ENCODE peak calls at places on chromosomes 4 and X, in five cellular contexts. T is A549, P is SK-N-SH, X is K562, S is GM12878. O is an unnamed sample.

GRCh38 chr4:109730294-109731051 is 603 bp upstream of the PLA2G12A start:
- DNase-seq in T (peak), P (peak), X (peak), S (peak), O (peak)

GRCh38 chrX:85992811-85993229 is 54.5 kb downstream of the CHM start:
- DNase-seq in T (no peak), P (no peak), X (peak), S (no peak), O (peak)

GRCh38 chr4:3783691-3784306 is 17.6 kb downstream of the ADRA2C start:
- DNase-seq in T (peak), P (no peak), X (peak), S (no peak), O (no peak)

GRCh38 chr4:1535926-1536578 is 129.8 kb upstream of the NKX1-1 start:
- DNase-seq in T (no peak), P (no peak), X (no peak), S (no peak), O (no peak)

GRCh38 chr4:74065115-74065642 is 26.7 kb upstream of the CXCL3 start:
- DNase-seq in T (no peak), P (no peak), X (peak), S (no peak), O (no peak)

GRCh38 chr4:94976371-94977011 is 218.7 kb downstream of the BMPR1B start:
- DNase-seq in T (peak), P (no peak), X (no peak), S (no peak), O (peak)

GRCh38 chr4:123673971-123674370 is 277.4 kb downstream of the SPRY1 start:
- DNase-seq in T (no peak), P (no peak), X (no peak), S (no peak), O (peak)

GRCh38 chrX:129636175-129636681 is 18.5 kb downstream of the APLN start:
- DNase-seq in T (no peak), P (no peak), X (peak), S (no peak), O (no peak)

GRCh38 chr4:176949022-176949421 is 156.3 kb upstream of the VEGFC start:
- DNase-seq in T (no peak), P (no peak), X (no peak), S (no peak), O (peak)

GRCh38 chr4:185640809-185641675 is 105.7 kb upstream of the PDLIM3 start:
- DNase-seq in T (peak), P (peak), X (peak), S (peak), O (peak)

GRCh38 chrX:125132274-125132673 is 187.4 kb upstream of the TEX13C start:
- DNase-seq in T (peak), P (peak), X (peak), S (no peak), O (peak)

GRCh38 chr4:168028970-168029610 is 63.2 kb upstream of the ANXA10 start:
- DNase-seq in T (no peak), P (no peak), X (no peak), S (no peak), O (peak)

GRCh38 chrX:41561045-41561444 is 113.9 kb downstream of the NYX start:
- DNase-seq in T (peak), P (no peak), X (peak), S (peak), O (peak)

GRCh38 chr4:10582059-10582686 is 102.4 kb downstream of the CLNK start:
- DNase-seq in T (peak), P (peak), X (peak), S (no peak), O (peak)

GRCh38 chr4:44931720-44932119 is 205.4 kb upstream of the GNPDA2 start:
- DNase-seq in T (no peak), P (no peak), X (no peak), S (no peak), O (no peak)

GRCh38 chr4:107896158-107896645 is 35.1 kb upstream of the CYP2U1 start:
- DNase-seq in T (peak), P (no peak), X (no peak), S (no peak), O (peak)

GRCh38 chrX:112759512-112759911 is 79.8 kb upstream of the LHFPL1 start:
- DNase-seq in T (no peak), P (no peak), X (no peak), S (no peak), O (no peak)

GRCh38 chr4:136927172-136927571 is 605.1 kb downstream of the PCDH18 start:
- DNase-seq in T (peak), P (no peak), X (no peak), S (no peak), O (peak)

GRCh38 chr4:128427832-128428366 is 140.3 kb upstream of the PGRMC2 start:
- DNase-seq in T (peak), P (peak), X (peak), S (no peak), O (peak)

GRCh38 chr4:40473578-40474388 is 138.7 kb downstream of the CHRNA9 start:
- DNase-seq in T (peak), P (no peak), X (no peak), S (peak), O (no peak)

GRCh38 chrX:23959781-23960180 is 52.0 kb downstream of the CXorf58 start:
- DNase-seq in T (no peak), P (no peak), X (peak), S (no peak), O (no peak)

GRCh38 chrX:1904663-1905218 is 289.9 kb downstream of the ASMT start:
- DNase-seq in T (no peak), P (no peak), X (no peak), S (no peak), O (no peak)

GRCh38 chrX:71081348-71082148 is 13.4 kb upstream of the SNX12 start:
- DNase-seq in T (peak), P (no peak), X (no peak), S (no peak), O (peak)

GRCh38 chrX:22689290-22689689 is 310.5 kb upstream of the DDX53 start:
- DNase-seq in T (no peak), P (no peak), X (no peak), S (no peak), O (peak)

GRCh38 chrX:103343105-103343504 is 13.1 kb downstream of the TCEAL7 start:
- DNase-seq in T (peak), P (peak), X (peak), S (no peak), O (peak)

GRCh38 chr4:95531141-95531540 is 17.6 kb downstream of the UNC5C start:
- DNase-seq in T (no peak), P (no peak), X (no peak), S (no peak), O (no peak)

GRCh38 chrX:53445977-53446376 is 11.8 kb upstream of the HSD17B10 start:
- DNase-seq in T (peak), P (peak), X (peak), S (no peak), O (peak)

GRCh38 chrX:41718481-41719245 is 5.3 kb upstream of the GPR82 start:
- DNase-seq in T (no peak), P (no peak), X (no peak), S (no peak), O (no peak)

GRCh38 chrX:136652822-136653723 is 5.1 kb downstream of the CD40LG start:
- DNase-seq in T (no peak), P (no peak), X (no peak), S (no peak), O (no peak)

GRCh38 chrX:47643926-47644325 is 6.4 kb downstream of the ELK1 start:
- DNase-seq in T (peak), P (no peak), X (no peak), S (no peak), O (peak)

GRCh38 chrX:16897445-16897844 is 27.3 kb upstream of the RBBP7 start:
- DNase-seq in T (no peak), P (no peak), X (no peak), S (no peak), O (no peak)

GRCh38 chr4:182874946-182875345 is 42.2 kb downstream of the DCTD start:
- DNase-seq in T (no peak), P (no peak), X (no peak), S (no peak), O (no peak)

GRCh38 chr4:182875471-182875870 is 41.7 kb downstream of the DCTD start:
- DNase-seq in T (no peak), P (no peak), X (no peak), S (no peak), O (no peak)

GRCh38 chr4:182873726-182874125 is 43.5 kb downstream of the DCTD start:
- DNase-seq in T (no peak), P (no peak), X (no peak), S (no peak), O (no peak)

GRCh38 chr4:182872886-182873285 is 44.3 kb downstream of the DCTD start:
- DNase-seq in T (no peak), P (no peak), X (no peak), S (no peak), O (no peak)

GRCh38 chr4:182874158-182874855 is 42.9 kb downstream of the DCTD start:
- DNase-seq in T (no peak), P (no peak), X (no peak), S (no peak), O (no peak)
- H3K4me2 ChIP-seq in T (no peak), P (no peak), X (no peak), S (no peak), O (no peak)

DNA sequence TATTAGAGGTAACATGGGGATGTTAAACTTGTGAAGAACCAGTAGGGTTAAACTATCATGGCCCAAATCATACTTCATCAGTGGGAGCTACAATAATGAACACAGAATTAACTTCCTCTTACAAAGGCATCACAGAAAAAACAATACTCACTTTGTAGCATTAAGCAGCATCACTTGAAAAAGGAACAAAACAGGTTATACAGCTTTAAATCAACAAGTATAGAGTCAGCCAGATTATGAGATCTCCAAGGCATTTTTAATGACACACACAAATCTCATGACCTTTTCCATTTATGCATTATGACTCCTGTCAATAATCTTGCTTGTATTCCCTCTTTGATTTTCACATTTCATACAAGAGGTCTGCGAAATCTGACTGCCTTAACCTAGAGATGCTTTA is 18.3 kb downstream of the FBXL5 start:
- DNase-seq in T (no peak), P (no peak), X (no peak), S (no peak), O (no peak)
- TF ChIP-seq RCOR1 in T (no peak), P (no peak), X (no peak), S (no peak), O (no peak)

GRCh38 chr4:173909294-173909693 is 374.2 kb downstream of the FBXO8 start:
- DNase-seq in T (no peak), P (no peak), X (no peak), S (no peak), O (no peak)

GRCh38 chr4:173913496-173913895 is 370.0 kb downstream of the FBXO8 start:
- DNase-seq in T (no peak), P (no peak), X (no peak), S (no peak), O (no peak)

DNA sequence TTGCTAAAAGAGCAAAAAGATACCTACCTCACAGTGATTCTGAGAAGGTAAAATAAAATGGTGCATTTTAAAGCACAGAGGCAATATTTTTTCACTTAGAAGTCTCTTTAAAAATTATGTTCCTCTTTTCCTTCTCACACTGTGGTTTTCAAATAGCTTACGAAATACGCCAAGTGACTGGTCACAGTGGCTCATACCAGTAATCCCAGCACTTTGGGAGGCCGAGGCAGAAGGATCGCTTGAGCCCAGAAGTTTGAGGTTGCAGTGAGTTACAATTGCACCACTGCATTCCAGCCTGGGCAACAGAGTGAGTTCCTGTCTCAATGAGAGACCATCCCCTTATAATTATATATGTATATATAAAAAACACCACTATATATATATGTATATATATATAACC is 372.6 kb downstream of the FBXO8 start:
- DNase-seq in T (no peak), P (no peak), X (no peak), S (no peak), O (no peak)
- H3K4me2 ChIP-seq in T (no peak), P (no peak), X (no peak), S (no peak), O (no peak)

GRCh38 chr4:175833574-175834350 is 21.7 kb upstream of the GPM6A start:
- DNase-seq in T (no peak), P (no peak), X (no peak), S (no peak), O (no peak)
- TF ChIP-seq RCOR1 in T (no peak), P (no peak), X (no peak), S (no peak), O (no peak)

DNA sequence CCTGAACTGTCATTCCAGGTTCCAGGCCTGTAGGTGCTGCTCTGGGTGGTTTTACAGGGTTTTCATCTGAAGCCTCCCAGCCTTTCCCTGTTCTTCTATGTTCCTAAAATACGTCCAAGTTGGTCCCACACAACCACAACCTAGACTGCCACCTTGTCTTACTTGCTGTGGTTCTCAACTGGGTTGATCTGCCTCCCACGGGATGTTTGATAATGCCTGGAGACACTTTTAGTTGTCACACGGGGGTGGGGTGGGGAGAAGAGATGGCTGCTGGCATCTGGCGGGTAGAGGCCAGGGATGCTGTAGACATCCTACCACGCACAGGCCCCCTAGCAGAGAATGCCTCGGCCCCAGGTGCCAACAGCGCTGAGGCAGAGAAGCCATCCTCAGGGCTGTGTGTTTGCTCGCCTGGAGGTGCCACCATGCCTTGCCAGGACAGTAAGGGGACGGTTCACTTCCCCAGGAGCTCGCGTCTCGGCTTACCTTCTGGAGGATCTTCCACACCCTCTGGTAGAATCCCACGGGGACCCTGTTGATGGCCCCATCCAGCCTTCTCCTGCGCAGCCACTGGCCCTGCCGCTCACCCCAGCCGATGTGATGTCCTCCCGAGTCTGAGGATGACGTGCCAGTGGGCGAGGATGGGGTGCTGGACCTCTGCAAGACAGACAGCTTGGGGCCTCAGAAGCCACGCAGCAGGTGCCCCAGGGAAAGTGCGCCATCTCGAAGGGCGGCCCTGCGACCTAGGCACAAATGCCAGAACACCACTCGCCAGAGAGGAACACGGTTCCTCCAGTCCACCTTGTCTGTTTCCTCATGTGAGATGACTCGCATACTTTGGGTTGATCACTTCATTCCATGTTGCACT is 87.0 kb downstream of the PHKA2 start:
- DNase-seq in T (no peak), P (no peak), X (no peak), S (no peak), O (no peak)
- H3K4me2 ChIP-seq in T (no peak), P (no peak), X (no peak), S (no peak), O (no peak)

GRCh38 chr4:82799006-82799881 is 648 bp upstream of the SCD5 start:
- DNase-seq in T (no peak), P (peak), X (no peak), S (no peak), O (no peak)
- TF ChIP-seq RCOR1 in T (no peak), P (no peak), X (no peak), S (no peak), O (no peak)

GRCh38 chrX:114599903-114600302 is 16.0 kb downstream of the HTR2C start:
- DNase-seq in T (no peak), P (no peak), X (no peak), S (no peak), O (no peak)
- H3K4me2 ChIP-seq in T (no peak), P (no peak), X (no peak), S (no peak), O (no peak)

DNA sequence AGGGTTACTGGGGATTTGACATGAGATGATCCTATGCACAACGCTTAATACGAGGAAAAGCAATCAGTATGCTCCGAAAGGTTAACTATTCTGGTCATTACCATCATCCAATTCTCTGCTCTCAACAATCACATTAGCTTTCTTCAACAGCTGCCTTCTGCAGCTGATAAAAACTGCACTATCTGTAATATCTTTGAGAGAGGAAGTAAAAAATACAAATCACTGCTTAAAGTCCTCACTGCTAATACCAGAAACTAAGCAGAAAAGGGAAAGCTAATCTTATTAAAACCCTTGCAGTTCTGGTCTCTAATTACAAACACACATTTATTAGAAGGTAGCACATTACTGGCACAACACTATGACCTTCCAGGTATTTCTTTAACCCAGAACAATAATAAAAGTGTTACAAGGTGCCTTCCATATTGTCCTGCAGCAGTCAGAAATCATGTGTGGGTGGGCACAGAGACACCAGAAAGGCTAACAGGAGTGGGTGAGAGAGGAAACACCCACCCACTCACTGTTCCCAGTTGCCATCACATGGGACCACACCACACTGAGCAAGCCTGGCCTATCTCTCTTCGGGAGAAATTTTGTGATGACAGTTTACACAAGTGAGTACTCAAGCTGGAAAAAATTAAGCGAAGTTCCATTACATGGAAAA is 71.0 kb downstream of the RELL1 start:
- DNase-seq in T (no peak), P (peak), X (no peak), S (no peak), O (no peak)
- TF ChIP-seq RCOR1 in T (no peak), P (peak), X (no peak), S (no peak), O (no peak)

DNA sequence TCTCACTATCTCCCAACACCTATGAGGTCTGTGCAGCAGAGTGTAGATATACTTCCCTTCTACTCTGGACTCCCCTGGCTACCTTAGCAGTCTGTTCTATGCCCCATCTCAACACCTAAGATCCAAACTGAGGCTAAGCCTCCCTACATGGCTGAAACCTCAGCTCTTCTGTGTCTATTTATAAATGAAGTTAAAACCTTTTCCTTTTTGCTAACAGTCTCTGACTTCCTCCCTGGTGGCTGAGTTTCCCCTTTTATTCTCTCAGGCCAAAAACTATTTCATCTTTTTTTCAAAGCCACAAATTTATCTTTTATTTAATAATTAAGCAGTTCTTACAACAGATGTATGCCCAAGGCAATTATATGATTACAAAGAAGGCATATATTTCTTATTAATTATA is 111.8 kb upstream of the STIM2 start:
- DNase-seq in T (no peak), P (no peak), X (no peak), S (no peak), O (no peak)
- H3K4me2 ChIP-seq in T (no peak), P (no peak), X (no peak), S (peak), O (no peak)

GRCh38 chrX:139776614-139777013 is 68.6 kb upstream of the MCF2 start:
- DNase-seq in T (no peak), P (no peak), X (no peak), S (no peak), O (no peak)
- TF ChIP-seq RCOR1 in T (no peak), P (no peak), X (no peak), S (no peak), O (no peak)